ENCODE peak calls at places on chromosome 3, in nine cellular contexts. Q is PC-3, Z is GM23248, O is hepatocyte, X is neural progenitor cell, W is HCT116, P is MM.1S, C is SK-N-SH, V is GM23338. S is an unnamed sample.

GRCh38 chr3:55189359-55189801 is 261.5 kb upstream of the LRTM1 start:
- DNase-seq in P (no peak), Z (peak), Q (no peak), O (peak), V (peak), W (no peak), C (no peak), X (no peak), S (no peak)

GRCh38 chr3:15633159-15633558 is 31.6 kb downstream of the BTD start:
- DNase-seq in W (no peak), O (no peak), X (peak), C (no peak), P (no peak), Q (peak), Z (no peak), V (peak), S (no peak)

GRCh38 chr3:52893723-52894122 is 3.6 kb downstream of the STIMATE start:
- DNase-seq in X (no peak), P (no peak), O (no peak), W (no peak), Q (no peak), C (no peak), Z (no peak), V (no peak), S (no peak)

GRCh38 chr3:135516143-135516542 is 449.4 kb upstream of the PPP2R3A start:
- DNase-seq in C (peak), W (peak), V (peak), Q (peak), P (no peak), X (peak), O (no peak), Z (peak), S (no peak)

GRCh38 chr3:148227534-148227933 is 470.2 kb upstream of the AGTR1 start:
- DNase-seq in X (no peak), O (no peak), Q (no peak), V (no peak), C (no peak), Z (no peak), P (no peak), W (no peak), S (no peak)

GRCh38 chr3:51538115-51538458 is 432 bp upstream of the RAD54L2 start:
- DNase-seq in X (no peak), V (peak), P (peak), Q (peak), W (no peak), C (no peak), Z (peak), O (peak), S (peak)

GRCh38 chr3:101216710-101217457 is 103.5 kb downstream of the IMPG2 start:
- DNase-seq in X (no peak), P (no peak), V (no peak), W (no peak), C (no peak), Z (peak), O (no peak), Q (no peak), S (no peak)

GRCh38 chr3:71050133-71050520 is 533.4 kb downstream of the FOXP1 start:
- DNase-seq in Q (peak), P (no peak), W (no peak), O (no peak), V (no peak), Z (no peak), X (no peak), C (no peak), S (no peak)

GRCh38 chr3:181916018-181916417 is 204.3 kb downstream of the SOX2 start:
- DNase-seq in Q (no peak), C (peak), V (no peak), W (no peak), Z (no peak), P (no peak), O (no peak), X (no peak), S (no peak)

GRCh38 chr3:12557472-12558105 is 702 bp downstream of the MKRN2 start:
- DNase-seq in Z (peak), V (no peak), O (no peak), C (no peak), W (no peak), P (no peak), X (no peak), Q (peak), S (peak)

GRCh38 chr3:171646357-171647133 is 163.7 kb downstream of the PLD1 start:
- DNase-seq in P (peak), O (peak), C (peak), X (peak), Q (peak), Z (peak), W (peak), V (peak), S (peak)

DNA sequence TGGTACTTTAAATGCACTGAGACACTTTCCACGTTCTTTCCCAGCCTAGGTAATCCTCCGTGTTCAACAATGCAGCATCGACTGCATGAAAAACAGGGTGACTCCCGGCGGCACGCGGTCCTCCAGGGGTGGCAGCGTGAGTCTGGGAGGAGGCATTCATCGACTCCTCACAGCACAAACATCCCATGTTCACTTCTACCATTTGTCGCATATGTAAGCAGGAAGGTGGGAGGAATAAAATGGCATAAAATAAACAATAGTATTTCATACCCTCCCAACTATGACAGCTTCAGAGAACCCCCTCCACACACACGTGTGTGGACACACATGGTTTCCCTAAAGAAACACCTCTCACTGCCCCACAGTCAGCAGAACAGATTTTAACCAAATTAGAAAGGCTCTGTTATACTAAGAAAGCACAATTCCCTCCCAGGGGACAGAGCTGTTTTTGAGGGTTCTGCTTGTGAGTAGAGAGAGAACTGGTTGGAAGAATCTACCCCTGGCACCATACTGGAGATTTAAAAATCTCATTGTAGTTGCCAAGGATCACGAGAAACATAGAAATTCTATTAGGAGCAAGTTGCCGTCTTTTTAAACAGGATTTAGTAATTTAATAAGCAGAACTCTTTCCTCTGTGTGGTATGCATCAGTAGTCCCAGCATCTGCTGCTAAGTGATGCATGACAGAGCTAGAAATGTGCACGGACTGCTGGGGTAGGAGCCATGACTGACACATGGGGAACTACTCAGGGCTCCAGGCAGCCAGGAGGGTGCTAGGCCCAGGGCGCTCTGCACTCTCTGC is 6.0 kb downstream of the FAM43A start:
- DNase-seq in Q (no peak), V (no peak), X (no peak), W (no peak), C (peak), Z (no peak), P (no peak), O (no peak), S (peak)
- H3K4me3 ChIP-seq in Q (no peak), V (no peak), X (no peak), W (no peak), C (no peak), Z (no peak), P (no peak), O (no peak), S (peak)

GRCh38 chr3:124584552-124585391 is 145.5 kb upstream of the UMPS start:
- DNase-seq in C (peak), V (peak), X (peak), W (peak), P (peak), O (peak), Q (peak), Z (peak), S (no peak)
- H2AFZ ChIP-seq in C (peak), V (peak), X (peak), W (peak), P (peak), O (peak), Q (peak), Z (peak), S (no peak)

GRCh38 chr3:17645074-17645698 is 97.2 kb downstream of the TBC1D5 start:
- DNase-seq in X (peak), Q (peak), Z (peak), V (peak), W (peak), C (peak), P (peak), O (peak), S (peak)
- TF ChIP-seq EZH2phosphoT487 in X (no peak), Q (no peak), Z (no peak), V (no peak), W (no peak), C (no peak), P (no peak), O (no peak), S (no peak)

GRCh38 chr3:131158434-131158833 is 131.8 kb downstream of the NEK11 start:
- DNase-seq in Z (no peak), W (no peak), O (no peak), X (no peak), P (no peak), C (no peak), Q (no peak), V (no peak), S (no peak)
- H3K4me3 ChIP-seq in Z (no peak), W (no peak), O (no peak), X (no peak), P (no peak), C (no peak), Q (no peak), V (no peak), S (no peak)

DNA sequence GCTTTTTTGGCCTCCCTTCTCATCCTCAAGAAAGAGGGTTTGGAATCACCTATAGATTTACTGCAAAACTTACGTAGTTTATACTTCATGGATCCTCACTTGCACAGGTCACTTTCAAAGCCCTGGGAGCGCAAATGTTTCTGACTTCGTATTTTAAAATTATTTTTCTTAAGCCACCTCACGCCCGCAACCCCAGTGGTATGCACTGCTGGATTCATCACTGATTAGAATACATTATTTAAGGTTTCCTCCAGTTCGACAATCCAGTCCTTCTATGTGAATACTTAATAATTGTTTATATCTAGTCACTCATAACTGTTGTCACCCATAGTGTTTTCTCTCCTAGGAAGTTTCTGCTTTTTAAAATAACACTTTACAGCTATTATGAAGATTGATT is 339.9 kb downstream of the CHL1 start:
- DNase-seq in V (no peak), Z (peak), W (no peak), C (no peak), Q (no peak), X (no peak), O (no peak), P (no peak), S (no peak)
- H2AFZ ChIP-seq in V (peak), Z (peak), W (no peak), C (peak), Q (no peak), X (peak), O (peak), P (no peak), S (no peak)

DNA sequence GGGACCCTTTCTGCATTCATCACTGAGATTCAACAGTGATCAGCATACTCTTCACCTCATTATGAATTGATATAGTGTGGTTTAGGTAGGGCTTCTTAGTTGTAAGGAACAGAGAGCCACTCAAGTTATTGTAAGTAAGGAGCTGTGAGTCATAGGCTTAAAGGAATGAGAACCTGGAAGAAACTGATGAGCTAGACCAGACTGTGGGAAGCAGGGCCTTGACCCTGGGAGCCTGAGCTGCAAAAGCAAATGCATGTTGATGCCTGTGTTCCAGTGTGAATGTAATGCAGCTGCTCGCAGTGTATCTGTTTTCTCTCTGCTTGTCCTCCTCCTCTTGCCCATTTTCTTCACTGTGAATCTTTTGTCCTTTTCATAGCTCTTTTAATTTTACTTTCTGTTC is 13.6 kb downstream of the ZKSCAN7 start:
- DNase-seq in C (no peak), O (no peak), P (no peak), V (no peak), Z (peak), W (no peak), X (no peak), Q (no peak), S (no peak)
- TF ChIP-seq EZH2phosphoT487 in C (no peak), O (no peak), P (no peak), V (no peak), Z (no peak), W (no peak), X (no peak), Q (no peak), S (no peak)

S was measured in OCI-LY7.